ENCODE peak calls at places on chromosomes 1 and 21, in eight cellular contexts. N, Y, Q, C, I, M, K and P are unnamed samples.
A peak's percentile ranks its signal among the peaks of the same experiment; 100 is the strongest.

GRCh38 chr1:37362990-37363389 is 111.4 kb upstream of the ZC3H12A start:
- DNase-seq in M (no peak), I (no peak), Q (no peak), N (no peak), K (no peak), C (no peak), Y (no peak), P (no peak)

GRCh38 chr21:27201197-27201596 is 234.3 kb upstream of the ADAMTS5 start:
- DNase-seq in M (no peak), N (no peak), I (no peak), K (no peak), C (no peak), Q (no peak), Y (no peak), P (no peak)

GRCh38 chr1:60090662-60091061 is 17.1 kb upstream of the C1orf87 start:
- DNase-seq in M (no peak), Q (no peak), K (no peak), C (no peak), N (no peak), I (no peak), Y (no peak), P (no peak)

GRCh38 chr1:67889940-67890567 is 56.8 kb upstream of the GNG12 start:
- DNase-seq in C (no peak), M (no peak), Q (peak; percentile 86), I (no peak), N (no peak), K (no peak), Y (no peak), P (peak; percentile 41)

GRCh38 chr1:9234223-9235122 is at the start of gene H6PD:
- DNase-seq in K (peak; percentile 81), N (peak; percentile 89), M (peak; percentile 71), C (peak; percentile 51), Q (peak; percentile 99), I (peak; percentile 73), Y (peak; percentile 81), P (peak; percentile 66)

GRCh38 chr1:197567442-197567841 is 207.8 kb downstream of the DENND1B start:
- DNase-seq in M (no peak), Q (no peak), I (no peak), K (no peak), C (no peak), Y (no peak), N (no peak), P (no peak)

GRCh38 chr1:145871994-145872411 is 13.1 kb upstream of the PIAS3 start:
- DNase-seq in N (no peak), K (peak; percentile 53), Y (no peak), I (peak; percentile 20), M (no peak), Q (peak; percentile 66), C (no peak), P (no peak)

GRCh38 chr1:188903241-188903640 is 1574.4 kb downstream of the BRINP3 start:
- DNase-seq in Q (no peak), Y (no peak), N (no peak), K (no peak), I (no peak), M (no peak), C (no peak), P (no peak)

GRCh38 chr1:6456800-6457466 is 9.0 kb downstream of the TNFRSF25 start:
- DNase-seq in C (no peak), M (no peak), N (no peak), Q (no peak), Y (no peak), I (no peak), K (no peak), P (no peak)

GRCh38 chr1:238177351-238177750 is 286.6 kb upstream of the ZP4 start:
- DNase-seq in K (no peak), I (no peak), C (no peak), Q (no peak), Y (no peak), M (no peak), N (no peak), P (no peak)

GRCh38 chr1:56933606-56934005 is 32.2 kb downstream of the C8B start:
- DNase-seq in M (no peak), K (no peak), I (no peak), Q (no peak), Y (no peak), C (no peak), N (no peak), P (no peak)

GRCh38 chr1:116483481-116484309 is 87.1 kb downstream of the CD58 start:
- DNase-seq in Y (peak; percentile 56), K (no peak), N (no peak), Q (no peak), M (no peak), C (no peak), I (no peak), P (no peak)

GRCh38 chr1:101463195-101463594 is 226.4 kb downstream of the S1PR1 start:
- DNase-seq in N (no peak), K (no peak), M (no peak), I (no peak), C (no peak), Q (no peak), Y (no peak), P (no peak)

GRCh38 chr1:238647877-238648276 is 738.5 kb upstream of the CHRM3 start:
- DNase-seq in M (no peak), N (no peak), C (no peak), K (no peak), Q (peak; percentile 40), I (no peak), Y (no peak), P (peak; percentile 57)

GRCh38 chr21:45365186-45365607 is 39.8 kb upstream of the COL18A1 start:
- DNase-seq in C (no peak), Q (no peak), M (no peak), N (no peak), Y (no peak), I (no peak), K (no peak), P (no peak)

GRCh38 chr21:42405064-42406059 is 1.7 kb downstream of the UBASH3A start:
- DNase-seq in Y (no peak), K (no peak), M (no peak), N (no peak), Q (no peak), C (no peak), I (no peak), P (no peak)

GRCh38 chr1:37240897-37241296 is 206.6 kb upstream of the GRIK3 start:
- DNase-seq in Y (no peak), Q (no peak), C (no peak), K (no peak), N (no peak), M (peak; percentile 92), I (no peak), P (no peak)

GRCh38 chr1:54748094-54748835 is 16.1 kb downstream of the PARS2 start:
- DNase-seq in C (no peak), K (no peak), N (no peak), Q (no peak), M (no peak), Y (no peak), I (no peak), P (no peak)

GRCh38 chr1:112956503-112957132 is 622 bp upstream of the SLC16A1 start:
- DNase-seq in C (peak; percentile 2), I (peak; percentile 37), M (peak; percentile 21), Y (no peak), N (peak; percentile 53), K (peak; percentile 14), Q (no peak), P (no peak)

GRCh38 chr1:63713627-63714481 is 60.0 kb upstream of the ROR1 start:
- DNase-seq in Q (peak; percentile 84), N (no peak), I (no peak), K (peak; percentile 26), C (no peak), M (no peak), Y (no peak), P (peak; percentile 90)

GRCh38 chr21:26845066-26845749 is at the start of gene ADAMTS1:
- DNase-seq in K (peak; percentile 45), Y (peak; percentile 97), Q (peak; percentile 94), M (peak; percentile 88), I (no peak), C (no peak), N (no peak), P (peak; percentile 80)

GRCh38 chr1:214400136-214400535 is 119.2 kb downstream of the SMYD2 start:
- DNase-seq in N (no peak), K (no peak), I (no peak), Y (no peak), C (no peak), Q (no peak), M (no peak), P (no peak)

GRCh38 chr1:11862890-11863289 is 4.1 kb upstream of the NPPB start:
- DNase-seq in Q (peak; percentile 49), Y (no peak), C (no peak), N (no peak), I (no peak), K (no peak), M (no peak), P (no peak)

GRCh38 chr21:42939581-42940413 is 14.4 kb upstream of the ERVH48-1 start:
- DNase-seq in C (no peak), I (no peak), M (no peak), N (no peak), Q (peak; percentile 95), K (no peak), Y (peak; percentile 87), P (peak; percentile 90)

GRCh38 chr1:38009088-38009840 is 3.3 kb upstream of the UTP11 start:
- DNase-seq in K (no peak), N (no peak), Q (no peak), Y (no peak), C (no peak), I (no peak), M (no peak), P (peak; percentile 81)